ENCODE peak calls at places on chromosomes 7 and 10, in ten cellular contexts. L, X, J, K, S, P, U, T, B and A are unnamed samples.

GRCh38 chr7:80467069-80467468 is 44.8 kb downstream of the GNAT3 start:
- DNase-seq in L (no peak), X (no peak), J (no peak), K (no peak), S (no peak), P (no peak), U (peak; percentile 50), T (no peak), B (no peak), A (no peak)

GRCh38 chr10:100826983-100827818 is 81.8 kb downstream of the PAX2 start:
- DNase-seq in L (peak; percentile 88), X (no peak), J (peak; percentile 84), K (no peak), S (no peak), P (peak; percentile 23), U (no peak), T (no peak), B (peak; percentile 32), A (peak; percentile 49)

GRCh38 chr7:90775383-90775965 is 179.4 kb downstream of the CDK14 start:
- DNase-seq in L (no peak), X (no peak), J (no peak), K (no peak), S (no peak), P (no peak), U (no peak), T (no peak), B (no peak), A (no peak)

GRCh38 chr7:112150823-112151641 is 55.2 kb downstream of the DOCK4 start:
- DNase-seq in L (no peak), X (no peak), J (no peak), K (no peak), S (no peak), P (no peak), U (no peak), T (no peak), B (no peak), A (no peak)

GRCh38 chr10:130380056-130380455 is 243.9 kb downstream of the GLRX3 start:
- DNase-seq in L (no peak), X (no peak), J (no peak), K (no peak), S (no peak), P (no peak), U (no peak), T (no peak), B (no peak), A (no peak)

GRCh38 chr7:102469351-102469971 is 4.7 kb downstream of the LRWD1 start:
- DNase-seq in L (peak; percentile 72), X (no peak), J (no peak), K (no peak), S (no peak), P (no peak), U (no peak), T (no peak), B (no peak), A (peak; percentile 33)

GRCh38 chr10:132109341-132110072 is 43.8 kb downstream of the JAKMIP3 start:
- DNase-seq in L (no peak), X (no peak), J (peak; percentile 28), K (peak; percentile 18), S (no peak), P (no peak), U (no peak), T (no peak), B (no peak), A (no peak)

GRCh38 chr7:127885222-127885772 is 145.9 kb downstream of the LRRC4 start:
- DNase-seq in L (no peak), X (no peak), J (no peak), K (no peak), S (no peak), P (no peak), U (no peak), T (no peak), B (no peak), A (no peak)

GRCh38 chr7:77550586-77550985 is 13.5 kb downstream of the PTPN12 start:
- DNase-seq in L (no peak), X (no peak), J (no peak), K (no peak), S (no peak), P (no peak), U (peak; percentile 40), T (no peak), B (no peak), A (no peak)

GRCh38 chr7:96416599-96416998 is 94.7 kb upstream of the SLC25A13 start:
- DNase-seq in L (no peak), X (no peak), J (no peak), K (no peak), S (no peak), P (no peak), U (peak; percentile 10), T (peak; percentile 67), B (no peak), A (no peak)

GRCh38 chr7:137880432-137880831 is 33.7 kb upstream of the DGKI start:
- DNase-seq in L (no peak), X (no peak), J (no peak), K (no peak), S (no peak), P (no peak), U (peak; percentile 77), T (no peak), B (no peak), A (no peak)

GRCh38 chr7:68199951-68200660 is 1203.5 kb downstream of the TYW1 start:
- DNase-seq in L (no peak), X (no peak), J (no peak), K (no peak), S (no peak), P (no peak), U (no peak), T (no peak), B (no peak), A (no peak)

GRCh38 chr10:103716206-103717160 is 138.9 kb downstream of the SH3PXD2A start:
- DNase-seq in L (no peak), X (no peak), J (no peak), K (no peak), S (no peak), P (no peak), U (no peak), T (peak; percentile 88), B (no peak), A (peak; percentile 36)

GRCh38 chr7:34453150-34453549 is 204.9 kb upstream of the NPSR1 start:
- DNase-seq in L (no peak), X (no peak), J (no peak), K (no peak), S (no peak), P (no peak), U (peak; percentile 62), T (no peak), B (no peak), A (no peak)

GRCh38 chr10:32337343-32337742 is 9.6 kb downstream of the EPC1 start:
- DNase-seq in L (no peak), X (no peak), J (no peak), K (no peak), S (no peak), P (no peak), U (no peak), T (no peak), B (no peak), A (no peak)
- H3K4me1 ChIP-seq in L (peaks cover 84% of the 10 kb centered on the region), X (peaks cover 96% of the 10 kb centered on the region), J (peaks cover 22% of the 10 kb centered on the region), K (peaks cover 76% of the 10 kb centered on the region), S (peaks cover 94% of the 10 kb centered on the region), P (peaks cover 63% of the 10 kb centered on the region), U (peaks cover 51% of the 10 kb centered on the region), T (peaks cover 63% of the 10 kb centered on the region), B (peaks cover 98% of the 10 kb centered on the region), A (peaks cover 68% of the 10 kb centered on the region)

GRCh38 chr7:50312589-50313162 is 8.2 kb downstream of the IKZF1 start:
- DNase-seq in L (no peak), X (no peak), J (no peak), K (no peak), S (no peak), P (no peak), U (no peak), T (no peak), B (no peak), A (no peak)
- H3K36me3 ChIP-seq in L (no peaks in the 10 kb centered on the region), X (no peaks in the 10 kb centered on the region), J (no peaks in the 10 kb centered on the region), K (no peaks in the 10 kb centered on the region), S (no peaks in the 10 kb centered on the region), P (no peaks in the 10 kb centered on the region), U (no peaks in the 10 kb centered on the region), T (no peaks in the 10 kb centered on the region), B (peaks cover 4% of the 10 kb centered on the region), A (no peaks in the 10 kb centered on the region)

DNA sequence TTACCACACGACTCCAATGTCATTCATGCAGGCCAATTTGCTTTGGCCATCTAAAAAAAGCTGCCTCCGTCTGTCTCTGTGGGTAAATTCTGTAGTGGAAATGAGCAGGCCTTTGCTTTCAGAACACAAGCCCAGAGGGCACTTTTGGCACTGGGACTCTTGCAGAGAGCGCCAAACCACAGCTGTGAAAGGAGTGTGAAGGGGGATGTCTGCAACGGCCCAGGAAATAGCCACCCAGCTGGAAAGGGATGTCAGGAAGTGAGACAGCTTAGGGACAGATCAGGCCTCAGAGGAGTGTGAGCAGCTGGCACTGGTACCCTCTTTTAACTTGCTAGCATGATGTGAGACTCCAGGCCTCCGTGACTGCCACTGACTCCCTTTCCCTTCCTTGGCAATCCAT is 152.4 kb downstream of the DKK1 start:
- DNase-seq in L (no peak), X (no peak), J (peak; percentile 49), K (no peak), S (no peak), P (no peak), U (no peak), T (no peak), B (no peak), A (no peak)
- H3K4me1 ChIP-seq in L (no peaks in the 10 kb centered on the region), X (no peaks in the 10 kb centered on the region), J (no peaks in the 10 kb centered on the region), K (no peaks in the 10 kb centered on the region), S (peaks cover 21% of the 10 kb centered on the region), P (no peaks in the 10 kb centered on the region), U (peaks cover 30% of the 10 kb centered on the region), T (peaks cover 4% of the 10 kb centered on the region), B (no peaks in the 10 kb centered on the region), A (no peaks in the 10 kb centered on the region)

GRCh38 chr7:105101864-105102263 is 87.9 kb downstream of the KMT2E start:
- DNase-seq in L (no peak), X (no peak), J (no peak), K (no peak), S (no peak), P (no peak), U (no peak), T (no peak), B (no peak), A (no peak)
- H3K36me3 ChIP-seq in L (peaks cover 45% of the 10 kb centered on the region), X (peaks cover 33% of the 10 kb centered on the region), J (peaks cover 78% of the 10 kb centered on the region), K (peaks cover 95% of the 10 kb centered on the region), S (peaks cover 22% of the 10 kb centered on the region), P (peaks cover 46% of the 10 kb centered on the region), U (peaks cover 83% of the 10 kb centered on the region), T (peaks cover 5% of the 10 kb centered on the region), B (peaks cover 30% of the 10 kb centered on the region), A (peaks cover 4% of the 10 kb centered on the region)

GRCh38 chr10:1213707-1214675 is 157.8 kb downstream of the WDR37 start:
- DNase-seq in L (no peak), X (no peak), J (peak; percentile 36), K (no peak), S (no peak), P (no peak), U (no peak), T (no peak), B (no peak), A (no peak)
- H3K4me1 ChIP-seq in L (no peaks in the 10 kb centered on the region), X (no peaks in the 10 kb centered on the region), J (no peaks in the 10 kb centered on the region), K (no peaks in the 10 kb centered on the region), S (no peaks in the 10 kb centered on the region), P (no peaks in the 10 kb centered on the region), U (no peaks in the 10 kb centered on the region), T (no peaks in the 10 kb centered on the region), B (no peaks in the 10 kb centered on the region), A (no peaks in the 10 kb centered on the region)

GRCh38 chr10:70097459-70097858 is 35.2 kb downstream of the AIFM2 start:
- DNase-seq in L (no peak), X (no peak), J (no peak), K (no peak), S (no peak), P (no peak), U (no peak), T (no peak), B (no peak), A (no peak)
- H3K36me3 ChIP-seq in L (peaks cover 5% of the 10 kb centered on the region), X (no peaks in the 10 kb centered on the region), J (peaks cover 92% of the 10 kb centered on the region), K (peaks cover 75% of the 10 kb centered on the region), S (peaks cover 15% of the 10 kb centered on the region), P (no peaks in the 10 kb centered on the region), U (peaks cover 15% of the 10 kb centered on the region), T (peaks cover 12% of the 10 kb centered on the region), B (peaks cover 13% of the 10 kb centered on the region), A (no peaks in the 10 kb centered on the region)